ENCODE peak calls at places on chromosomes 2 and 18, in four cellular contexts. One of them, this sample, is unnamed.

GRCh38 chr2:11582526-11583202 is 48.8 kb downstream of the GREB1 start:
- DNase-seq in HCT116: peak
- DNase-seq in HepG2: peak
- DNase-seq in K562: peak
- DNase-seq in this sample: no peak

GRCh38 chr2:103959174-103960125 is 894.5 kb upstream of the POU3F3 start:
- DNase-seq in HCT116: no peak
- DNase-seq in HepG2: peak
- DNase-seq in K562: peak
- DNase-seq in this sample: no peak

GRCh38 chr2:26401739-26402541 is at the start of gene DRC1:
- DNase-seq in HCT116: no peak
- DNase-seq in HepG2: no peak
- DNase-seq in K562: no peak
- DNase-seq in this sample: no peak

GRCh38 chr2:173229086-173229485 is 125.6 kb upstream of the CDCA7 start:
- DNase-seq in HCT116: no peak
- DNase-seq in HepG2: no peak
- DNase-seq in K562: no peak
- DNase-seq in this sample: no peak

GRCh38 chr18:25921677-25922421 is 168.6 kb downstream of the SS18 start:
- DNase-seq in HCT116: peak
- DNase-seq in HepG2: peak
- DNase-seq in K562: peak
- DNase-seq in this sample: peak

GRCh38 chr2:1849450-1849849 is 105.1 kb upstream of the PXDN start:
- DNase-seq in HCT116: no peak
- DNase-seq in HepG2: no peak
- DNase-seq in K562: no peak
- DNase-seq in this sample: no peak

GRCh38 chr2:206867006-206867405 is 72.3 kb upstream of the CPO start:
- DNase-seq in HCT116: no peak
- DNase-seq in HepG2: no peak
- DNase-seq in K562: no peak
- DNase-seq in this sample: no peak

GRCh38 chr2:30267161-30267568 is 35.8 kb downstream of the LBH start:
- DNase-seq in HCT116: no peak
- DNase-seq in HepG2: no peak
- DNase-seq in K562: peak
- DNase-seq in this sample: no peak

GRCh38 chr2:19806591-19806990 is 95.2 kb downstream of the TTC32 start:
- DNase-seq in HCT116: no peak
- DNase-seq in HepG2: no peak
- DNase-seq in K562: no peak
- DNase-seq in this sample: no peak

GRCh38 chr2:19809206-19809605 is 92.6 kb downstream of the TTC32 start:
- DNase-seq in HCT116: no peak
- DNase-seq in HepG2: no peak
- DNase-seq in K562: no peak
- DNase-seq in this sample: no peak

GRCh38 chr2:19806131-19806530 is 95.7 kb downstream of the TTC32 start:
- DNase-seq in HCT116: no peak
- DNase-seq in HepG2: no peak
- DNase-seq in K562: no peak
- DNase-seq in this sample: no peak

GRCh38 chr2:19807346-19807745 is 94.4 kb downstream of the TTC32 start:
- DNase-seq in HCT116: no peak
- DNase-seq in HepG2: no peak
- DNase-seq in K562: no peak
- DNase-seq in this sample: no peak

GRCh38 chr2:19807866-19808265 is 93.9 kb downstream of the TTC32 start:
- DNase-seq in HCT116: no peak
- DNase-seq in HepG2: no peak
- DNase-seq in K562: no peak
- DNase-seq in this sample: no peak
- H3K4me3 ChIP-seq in HCT116: no peak
- H3K4me3 ChIP-seq in HepG2: no peak
- H3K4me3 ChIP-seq in K562: no peak
- H3K4me3 ChIP-seq in this sample: no peak

GRCh38 chr2:45237850-45238542 is 228.7 kb upstream of the SIX2 start:
- DNase-seq in HCT116: peak
- DNase-seq in HepG2: peak
- DNase-seq in K562: no peak
- DNase-seq in this sample: no peak
- TF ChIP-seq SP1 in HCT116: peak
- TF ChIP-seq SP1 in HepG2: no peak
- TF ChIP-seq SP1 in K562: no peak
- TF ChIP-seq SP1 in this sample: no peak

GRCh38 chr2:34475141-34475540 is 876.0 kb upstream of the FAM98A start:
- DNase-seq in HCT116: no peak
- DNase-seq in HepG2: no peak
- DNase-seq in K562: no peak
- DNase-seq in this sample: no peak
- H3K4me3 ChIP-seq in HCT116: no peak
- H3K4me3 ChIP-seq in HepG2: no peak
- H3K4me3 ChIP-seq in K562: no peak
- H3K4me3 ChIP-seq in this sample: no peak

GRCh38 chr18:43312891-43313290 is 35.6 kb upstream of the SYT4 start:
- DNase-seq in HCT116: no peak
- DNase-seq in HepG2: no peak
- DNase-seq in K562: no peak
- DNase-seq in this sample: no peak

GRCh38 chr18:43314931-43315330 is 37.6 kb upstream of the SYT4 start:
- DNase-seq in HCT116: no peak
- DNase-seq in HepG2: no peak
- DNase-seq in K562: no peak
- DNase-seq in this sample: no peak
- TF ChIP-seq SP1 in HCT116: no peak
- TF ChIP-seq SP1 in HepG2: no peak
- TF ChIP-seq SP1 in K562: no peak
- TF ChIP-seq SP1 in this sample: no peak